ENCODE peak calls at places on chromosome 7, in nine cellular contexts. One of them, this sample, is unnamed.

GRCh38 chr7:115475774-115476407 is 554.0 kb downstream of the MDFIC start:
- DNase-seq in ELR: no peak
- DNase-seq in HEK293T: peak; percentile 10
- DNase-seq in stimulated activated CD8-positive, alpha-beta memory T cell treated with anti-CD3 and anti-CD28 coated beads, Interleukin-12 subunit alpha, Interleukin-12 subunit beta, amount 100 ng/mL, for 4 hours: no peak
- DNase-seq in cardiac fibroblast: no peak
- DNase-seq in stimulated activated CD4-positive, alpha-beta T cell treated with anti-CD3 and anti-CD28 coated beads, TNF-alpha, amount 100 ng/mL, for 24 hours: no peak
- DNase-seq in stimulated activated naive B cell treated with anti-CD40 and anti-IgM and Interleukin-4, amounts not matched to agents 10 μg/mL and 1 μg/mL and 100 μg/mL, for 72 hours: no peak
- DNase-seq in ureter: no peak
- DNase-seq in T-helper 1 cell: no peak
- DNase-seq in this sample: no peak

GRCh38 chr7:4134204-4134603 is 547.9 kb upstream of the FOXK1 start:
- DNase-seq in T-helper 1 cell: no peak
- DNase-seq in ureter: no peak
- DNase-seq in stimulated activated CD4-positive, alpha-beta T cell treated with anti-CD3 and anti-CD28 coated beads, TNF-alpha, amount 100 ng/mL, for 24 hours: no peak
- DNase-seq in HEK293T: no peak
- DNase-seq in cardiac fibroblast: no peak
- DNase-seq in stimulated activated CD8-positive, alpha-beta memory T cell treated with anti-CD3 and anti-CD28 coated beads, Interleukin-12 subunit alpha, Interleukin-12 subunit beta, amount 100 ng/mL, for 4 hours: no peak
- DNase-seq in ELR: no peak
- DNase-seq in stimulated activated naive B cell treated with anti-CD40 and anti-IgM and Interleukin-4, amounts not matched to agents 10 μg/mL and 1 μg/mL and 100 μg/mL, for 72 hours: no peak
- DNase-seq in this sample: no peak

GRCh38 chr7:57220746-57221145 is 88.5 kb upstream of the ZNF479 start:
- DNase-seq in cardiac fibroblast: no peak
- DNase-seq in ELR: no peak
- DNase-seq in ureter: no peak
- DNase-seq in stimulated activated CD8-positive, alpha-beta memory T cell treated with anti-CD3 and anti-CD28 coated beads, Interleukin-12 subunit alpha, Interleukin-12 subunit beta, amount 100 ng/mL, for 4 hours: no peak
- DNase-seq in stimulated activated CD4-positive, alpha-beta T cell treated with anti-CD3 and anti-CD28 coated beads, TNF-alpha, amount 100 ng/mL, for 24 hours: no peak
- DNase-seq in stimulated activated naive B cell treated with anti-CD40 and anti-IgM and Interleukin-4, amounts not matched to agents 10 μg/mL and 1 μg/mL and 100 μg/mL, for 72 hours: no peak
- DNase-seq in T-helper 1 cell: no peak
- DNase-seq in HEK293T: no peak
- DNase-seq in this sample: no peak

GRCh38 chr7:99086944-99087343 is 57.0 kb downstream of the SMURF1 start:
- DNase-seq in HEK293T: no peak
- DNase-seq in stimulated activated CD4-positive, alpha-beta T cell treated with anti-CD3 and anti-CD28 coated beads, TNF-alpha, amount 100 ng/mL, for 24 hours: no peak
- DNase-seq in stimulated activated CD8-positive, alpha-beta memory T cell treated with anti-CD3 and anti-CD28 coated beads, Interleukin-12 subunit alpha, Interleukin-12 subunit beta, amount 100 ng/mL, for 4 hours: no peak
- DNase-seq in cardiac fibroblast: no peak
- DNase-seq in T-helper 1 cell: no peak
- DNase-seq in stimulated activated naive B cell treated with anti-CD40 and anti-IgM and Interleukin-4, amounts not matched to agents 10 μg/mL and 1 μg/mL and 100 μg/mL, for 72 hours: no peak
- DNase-seq in ureter: no peak
- DNase-seq in ELR: no peak
- DNase-seq in this sample: no peak

GRCh38 chr7:17557305-17557704 is 258.9 kb downstream of the AHR start:
- DNase-seq in cardiac fibroblast: peak; percentile 36
- DNase-seq in ureter: no peak
- DNase-seq in HEK293T: no peak
- DNase-seq in T-helper 1 cell: no peak
- DNase-seq in ELR: no peak
- DNase-seq in stimulated activated CD4-positive, alpha-beta T cell treated with anti-CD3 and anti-CD28 coated beads, TNF-alpha, amount 100 ng/mL, for 24 hours: no peak
- DNase-seq in stimulated activated CD8-positive, alpha-beta memory T cell treated with anti-CD3 and anti-CD28 coated beads, Interleukin-12 subunit alpha, Interleukin-12 subunit beta, amount 100 ng/mL, for 4 hours: no peak
- DNase-seq in stimulated activated naive B cell treated with anti-CD40 and anti-IgM and Interleukin-4, amounts not matched to agents 10 μg/mL and 1 μg/mL and 100 μg/mL, for 72 hours: no peak
- DNase-seq in this sample: no peak

GRCh38 chr7:144391823-144392255 is 11.7 kb downstream of the NOBOX start:
- DNase-seq in ELR: peak; percentile 54
- DNase-seq in stimulated activated CD4-positive, alpha-beta T cell treated with anti-CD3 and anti-CD28 coated beads, TNF-alpha, amount 100 ng/mL, for 24 hours: no peak
- DNase-seq in ureter: no peak
- DNase-seq in cardiac fibroblast: peak; percentile 78
- DNase-seq in HEK293T: peak; percentile 71
- DNase-seq in stimulated activated naive B cell treated with anti-CD40 and anti-IgM and Interleukin-4, amounts not matched to agents 10 μg/mL and 1 μg/mL and 100 μg/mL, for 72 hours: peak; percentile 10
- DNase-seq in T-helper 1 cell: no peak
- DNase-seq in stimulated activated CD8-positive, alpha-beta memory T cell treated with anti-CD3 and anti-CD28 coated beads, Interleukin-12 subunit alpha, Interleukin-12 subunit beta, amount 100 ng/mL, for 4 hours: no peak
- DNase-seq in this sample: no peak

GRCh38 chr7:90165724-90166123 is 11.5 kb downstream of the STEAP1 start:
- DNase-seq in cardiac fibroblast: no peak
- DNase-seq in stimulated activated CD4-positive, alpha-beta T cell treated with anti-CD3 and anti-CD28 coated beads, TNF-alpha, amount 100 ng/mL, for 24 hours: no peak
- DNase-seq in stimulated activated CD8-positive, alpha-beta memory T cell treated with anti-CD3 and anti-CD28 coated beads, Interleukin-12 subunit alpha, Interleukin-12 subunit beta, amount 100 ng/mL, for 4 hours: no peak
- DNase-seq in ureter: no peak
- DNase-seq in T-helper 1 cell: no peak
- DNase-seq in HEK293T: no peak
- DNase-seq in stimulated activated naive B cell treated with anti-CD40 and anti-IgM and Interleukin-4, amounts not matched to agents 10 μg/mL and 1 μg/mL and 100 μg/mL, for 72 hours: no peak
- DNase-seq in ELR: no peak
- DNase-seq in this sample: no peak

GRCh38 chr7:102317231-102318059 is 30.8 kb downstream of the SH2B2 start:
- DNase-seq in stimulated activated naive B cell treated with anti-CD40 and anti-IgM and Interleukin-4, amounts not matched to agents 10 μg/mL and 1 μg/mL and 100 μg/mL, for 72 hours: no peak
- DNase-seq in cardiac fibroblast: no peak
- DNase-seq in ureter: no peak
- DNase-seq in ELR: no peak
- DNase-seq in stimulated activated CD8-positive, alpha-beta memory T cell treated with anti-CD3 and anti-CD28 coated beads, Interleukin-12 subunit alpha, Interleukin-12 subunit beta, amount 100 ng/mL, for 4 hours: no peak
- DNase-seq in T-helper 1 cell: no peak
- DNase-seq in stimulated activated CD4-positive, alpha-beta T cell treated with anti-CD3 and anti-CD28 coated beads, TNF-alpha, amount 100 ng/mL, for 24 hours: no peak
- DNase-seq in HEK293T: no peak
- DNase-seq in this sample: no peak

GRCh38 chr7:42227931-42228591 is 8.9 kb downstream of the GLI3 start:
- DNase-seq in T-helper 1 cell: no peak
- DNase-seq in stimulated activated CD4-positive, alpha-beta T cell treated with anti-CD3 and anti-CD28 coated beads, TNF-alpha, amount 100 ng/mL, for 24 hours: no peak
- DNase-seq in HEK293T: no peak
- DNase-seq in stimulated activated CD8-positive, alpha-beta memory T cell treated with anti-CD3 and anti-CD28 coated beads, Interleukin-12 subunit alpha, Interleukin-12 subunit beta, amount 100 ng/mL, for 4 hours: no peak
- DNase-seq in stimulated activated naive B cell treated with anti-CD40 and anti-IgM and Interleukin-4, amounts not matched to agents 10 μg/mL and 1 μg/mL and 100 μg/mL, for 72 hours: no peak
- DNase-seq in ureter: no peak
- DNase-seq in cardiac fibroblast: peak; percentile 41
- DNase-seq in ELR: no peak
- DNase-seq in this sample: peak; percentile 36

GRCh38 chr7:2134740-2135139 is 98.0 kb downstream of the MAD1L1 start:
- DNase-seq in ureter: no peak
- DNase-seq in T-helper 1 cell: no peak
- DNase-seq in stimulated activated naive B cell treated with anti-CD40 and anti-IgM and Interleukin-4, amounts not matched to agents 10 μg/mL and 1 μg/mL and 100 μg/mL, for 72 hours: no peak
- DNase-seq in stimulated activated CD4-positive, alpha-beta T cell treated with anti-CD3 and anti-CD28 coated beads, TNF-alpha, amount 100 ng/mL, for 24 hours: no peak
- DNase-seq in HEK293T: no peak
- DNase-seq in ELR: no peak
- DNase-seq in stimulated activated CD8-positive, alpha-beta memory T cell treated with anti-CD3 and anti-CD28 coated beads, Interleukin-12 subunit alpha, Interleukin-12 subunit beta, amount 100 ng/mL, for 4 hours: no peak
- DNase-seq in cardiac fibroblast: no peak
- DNase-seq in this sample: no peak

GRCh38 chr7:142459557-142459963 is 201.7 kb upstream of the PRSS58 start:
- DNase-seq in stimulated activated CD8-positive, alpha-beta memory T cell treated with anti-CD3 and anti-CD28 coated beads, Interleukin-12 subunit alpha, Interleukin-12 subunit beta, amount 100 ng/mL, for 4 hours: no peak
- DNase-seq in ureter: no peak
- DNase-seq in cardiac fibroblast: peak; percentile 87
- DNase-seq in ELR: peak; percentile 70
- DNase-seq in stimulated activated naive B cell treated with anti-CD40 and anti-IgM and Interleukin-4, amounts not matched to agents 10 μg/mL and 1 μg/mL and 100 μg/mL, for 72 hours: no peak
- DNase-seq in stimulated activated CD4-positive, alpha-beta T cell treated with anti-CD3 and anti-CD28 coated beads, TNF-alpha, amount 100 ng/mL, for 24 hours: no peak
- DNase-seq in T-helper 1 cell: no peak
- DNase-seq in HEK293T: peak; percentile 71
- DNase-seq in this sample: no peak

GRCh38 chr7:110835209-110835608 is 255.7 kb upstream of the LRRN3 start:
- DNase-seq in cardiac fibroblast: peak; percentile 6
- DNase-seq in stimulated activated CD8-positive, alpha-beta memory T cell treated with anti-CD3 and anti-CD28 coated beads, Interleukin-12 subunit alpha, Interleukin-12 subunit beta, amount 100 ng/mL, for 4 hours: no peak
- DNase-seq in HEK293T: no peak
- DNase-seq in stimulated activated CD4-positive, alpha-beta T cell treated with anti-CD3 and anti-CD28 coated beads, TNF-alpha, amount 100 ng/mL, for 24 hours: no peak
- DNase-seq in ELR: peak; percentile 11
- DNase-seq in ureter: no peak
- DNase-seq in stimulated activated naive B cell treated with anti-CD40 and anti-IgM and Interleukin-4, amounts not matched to agents 10 μg/mL and 1 μg/mL and 100 μg/mL, for 72 hours: no peak
- DNase-seq in T-helper 1 cell: no peak
- DNase-seq in this sample: no peak

GRCh38 chr7:122989577-122989976 is 5.9 kb downstream of the TAS2R16 start:
- DNase-seq in ureter: no peak
- DNase-seq in T-helper 1 cell: no peak
- DNase-seq in HEK293T: no peak
- DNase-seq in ELR: no peak
- DNase-seq in stimulated activated CD8-positive, alpha-beta memory T cell treated with anti-CD3 and anti-CD28 coated beads, Interleukin-12 subunit alpha, Interleukin-12 subunit beta, amount 100 ng/mL, for 4 hours: no peak
- DNase-seq in stimulated activated naive B cell treated with anti-CD40 and anti-IgM and Interleukin-4, amounts not matched to agents 10 μg/mL and 1 μg/mL and 100 μg/mL, for 72 hours: no peak
- DNase-seq in cardiac fibroblast: no peak
- DNase-seq in stimulated activated CD4-positive, alpha-beta T cell treated with anti-CD3 and anti-CD28 coated beads, TNF-alpha, amount 100 ng/mL, for 24 hours: no peak
- DNase-seq in this sample: no peak

GRCh38 chr7:132440126-132440525 is 136.1 kb downstream of the PLXNA4 start:
- DNase-seq in stimulated activated naive B cell treated with anti-CD40 and anti-IgM and Interleukin-4, amounts not matched to agents 10 μg/mL and 1 μg/mL and 100 μg/mL, for 72 hours: no peak
- DNase-seq in T-helper 1 cell: no peak
- DNase-seq in HEK293T: no peak
- DNase-seq in cardiac fibroblast: no peak
- DNase-seq in stimulated activated CD4-positive, alpha-beta T cell treated with anti-CD3 and anti-CD28 coated beads, TNF-alpha, amount 100 ng/mL, for 24 hours: no peak
- DNase-seq in stimulated activated CD8-positive, alpha-beta memory T cell treated with anti-CD3 and anti-CD28 coated beads, Interleukin-12 subunit alpha, Interleukin-12 subunit beta, amount 100 ng/mL, for 4 hours: no peak
- DNase-seq in ureter: no peak
- DNase-seq in ELR: no peak
- DNase-seq in this sample: no peak

GRCh38 chr7:108972009-108972408 is 402.3 kb downstream of the DNAJB9 start:
- DNase-seq in ELR: no peak
- DNase-seq in ureter: no peak
- DNase-seq in T-helper 1 cell: no peak
- DNase-seq in stimulated activated CD4-positive, alpha-beta T cell treated with anti-CD3 and anti-CD28 coated beads, TNF-alpha, amount 100 ng/mL, for 24 hours: no peak
- DNase-seq in stimulated activated CD8-positive, alpha-beta memory T cell treated with anti-CD3 and anti-CD28 coated beads, Interleukin-12 subunit alpha, Interleukin-12 subunit beta, amount 100 ng/mL, for 4 hours: no peak
- DNase-seq in stimulated activated naive B cell treated with anti-CD40 and anti-IgM and Interleukin-4, amounts not matched to agents 10 μg/mL and 1 μg/mL and 100 μg/mL, for 72 hours: no peak
- DNase-seq in cardiac fibroblast: no peak
- DNase-seq in HEK293T: no peak
- DNase-seq in this sample: no peak

GRCh38 chr7:121938429-121938996 is 65.6 kb downstream of the PTPRZ1 start:
- DNase-seq in cardiac fibroblast: no peak
- DNase-seq in stimulated activated CD8-positive, alpha-beta memory T cell treated with anti-CD3 and anti-CD28 coated beads, Interleukin-12 subunit alpha, Interleukin-12 subunit beta, amount 100 ng/mL, for 4 hours: no peak
- DNase-seq in stimulated activated CD4-positive, alpha-beta T cell treated with anti-CD3 and anti-CD28 coated beads, TNF-alpha, amount 100 ng/mL, for 24 hours: no peak
- DNase-seq in HEK293T: no peak
- DNase-seq in ureter: no peak
- DNase-seq in ELR: no peak
- DNase-seq in T-helper 1 cell: no peak
- DNase-seq in stimulated activated naive B cell treated with anti-CD40 and anti-IgM and Interleukin-4, amounts not matched to agents 10 μg/mL and 1 μg/mL and 100 μg/mL, for 72 hours: no peak
- DNase-seq in this sample: no peak

GRCh38 chr7:68199951-68200660 is 1203.5 kb downstream of the TYW1 start:
- DNase-seq in ELR: no peak
- DNase-seq in T-helper 1 cell: no peak
- DNase-seq in cardiac fibroblast: no peak
- DNase-seq in ureter: no peak
- DNase-seq in stimulated activated naive B cell treated with anti-CD40 and anti-IgM and Interleukin-4, amounts not matched to agents 10 μg/mL and 1 μg/mL and 100 μg/mL, for 72 hours: no peak
- DNase-seq in stimulated activated CD4-positive, alpha-beta T cell treated with anti-CD3 and anti-CD28 coated beads, TNF-alpha, amount 100 ng/mL, for 24 hours: no peak
- DNase-seq in stimulated activated CD8-positive, alpha-beta memory T cell treated with anti-CD3 and anti-CD28 coated beads, Interleukin-12 subunit alpha, Interleukin-12 subunit beta, amount 100 ng/mL, for 4 hours: no peak
- DNase-seq in HEK293T: no peak
- DNase-seq in this sample: no peak

GRCh38 chr7:74174606-74175082 is 488 bp downstream of the EIF4H start:
- DNase-seq in ELR: peak; percentile 58
- DNase-seq in HEK293T: peak; percentile 47
- DNase-seq in T-helper 1 cell: peak; percentile 27
- DNase-seq in stimulated activated CD8-positive, alpha-beta memory T cell treated with anti-CD3 and anti-CD28 coated beads, Interleukin-12 subunit alpha, Interleukin-12 subunit beta, amount 100 ng/mL, for 4 hours: peak; percentile 20
- DNase-seq in stimulated activated naive B cell treated with anti-CD40 and anti-IgM and Interleukin-4, amounts not matched to agents 10 μg/mL and 1 μg/mL and 100 μg/mL, for 72 hours: no peak
- DNase-seq in ureter: peak; percentile 48
- DNase-seq in stimulated activated CD4-positive, alpha-beta T cell treated with anti-CD3 and anti-CD28 coated beads, TNF-alpha, amount 100 ng/mL, for 24 hours: no peak
- DNase-seq in cardiac fibroblast: peak; percentile 50
- DNase-seq in this sample: no peak

GRCh38 chr7:1210321-1210978 is 22.2 kb upstream of the UNCX start:
- DNase-seq in stimulated activated CD4-positive, alpha-beta T cell treated with anti-CD3 and anti-CD28 coated beads, TNF-alpha, amount 100 ng/mL, for 24 hours: no peak
- DNase-seq in ureter: no peak
- DNase-seq in stimulated activated CD8-positive, alpha-beta memory T cell treated with anti-CD3 and anti-CD28 coated beads, Interleukin-12 subunit alpha, Interleukin-12 subunit beta, amount 100 ng/mL, for 4 hours: no peak
- DNase-seq in ELR: no peak
- DNase-seq in stimulated activated naive B cell treated with anti-CD40 and anti-IgM and Interleukin-4, amounts not matched to agents 10 μg/mL and 1 μg/mL and 100 μg/mL, for 72 hours: no peak
- DNase-seq in HEK293T: peak; percentile 52
- DNase-seq in T-helper 1 cell: no peak
- DNase-seq in cardiac fibroblast: peak; percentile 22
- DNase-seq in this sample: no peak

GRCh38 chr7:139200382-139200781 is 30.7 kb upstream of the UBN2 start:
- DNase-seq in stimulated activated naive B cell treated with anti-CD40 and anti-IgM and Interleukin-4, amounts not matched to agents 10 μg/mL and 1 μg/mL and 100 μg/mL, for 72 hours: no peak
- DNase-seq in stimulated activated CD8-positive, alpha-beta memory T cell treated with anti-CD3 and anti-CD28 coated beads, Interleukin-12 subunit alpha, Interleukin-12 subunit beta, amount 100 ng/mL, for 4 hours: no peak
- DNase-seq in HEK293T: no peak
- DNase-seq in ELR: no peak
- DNase-seq in stimulated activated CD4-positive, alpha-beta T cell treated with anti-CD3 and anti-CD28 coated beads, TNF-alpha, amount 100 ng/mL, for 24 hours: no peak
- DNase-seq in cardiac fibroblast: no peak
- DNase-seq in T-helper 1 cell: no peak
- DNase-seq in ureter: no peak
- DNase-seq in this sample: no peak

GRCh38 chr7:1897076-1897860 is 227.2 kb downstream of the ELFN1 start:
- DNase-seq in ureter: no peak
- DNase-seq in ELR: no peak
- DNase-seq in T-helper 1 cell: no peak
- DNase-seq in stimulated activated naive B cell treated with anti-CD40 and anti-IgM and Interleukin-4, amounts not matched to agents 10 μg/mL and 1 μg/mL and 100 μg/mL, for 72 hours: no peak
- DNase-seq in stimulated activated CD4-positive, alpha-beta T cell treated with anti-CD3 and anti-CD28 coated beads, TNF-alpha, amount 100 ng/mL, for 24 hours: no peak
- DNase-seq in cardiac fibroblast: no peak
- DNase-seq in HEK293T: no peak
- DNase-seq in stimulated activated CD8-positive, alpha-beta memory T cell treated with anti-CD3 and anti-CD28 coated beads, Interleukin-12 subunit alpha, Interleukin-12 subunit beta, amount 100 ng/mL, for 4 hours: no peak
- DNase-seq in this sample: peak; percentile 73

GRCh38 chr7:140640727-140641531 is at the start of gene DENND2A:
- DNase-seq in stimulated activated naive B cell treated with anti-CD40 and anti-IgM and Interleukin-4, amounts not matched to agents 10 μg/mL and 1 μg/mL and 100 μg/mL, for 72 hours: no peak
- DNase-seq in cardiac fibroblast: peak; percentile 52
- DNase-seq in HEK293T: peak; percentile 81
- DNase-seq in T-helper 1 cell: no peak
- DNase-seq in ureter: no peak
- DNase-seq in ELR: peak; percentile 66
- DNase-seq in stimulated activated CD4-positive, alpha-beta T cell treated with anti-CD3 and anti-CD28 coated beads, TNF-alpha, amount 100 ng/mL, for 24 hours: no peak
- DNase-seq in stimulated activated CD8-positive, alpha-beta memory T cell treated with anti-CD3 and anti-CD28 coated beads, Interleukin-12 subunit alpha, Interleukin-12 subunit beta, amount 100 ng/mL, for 4 hours: no peak
- DNase-seq in this sample: peak; percentile 94

GRCh38 chr7:19984231-19984632 is 210.8 kb upstream of the TMEM196 start:
- DNase-seq in ureter: no peak
- DNase-seq in stimulated activated naive B cell treated with anti-CD40 and anti-IgM and Interleukin-4, amounts not matched to agents 10 μg/mL and 1 μg/mL and 100 μg/mL, for 72 hours: no peak
- DNase-seq in cardiac fibroblast: no peak
- DNase-seq in stimulated activated CD4-positive, alpha-beta T cell treated with anti-CD3 and anti-CD28 coated beads, TNF-alpha, amount 100 ng/mL, for 24 hours: no peak
- DNase-seq in T-helper 1 cell: no peak
- DNase-seq in HEK293T: no peak
- DNase-seq in ELR: no peak
- DNase-seq in stimulated activated CD8-positive, alpha-beta memory T cell treated with anti-CD3 and anti-CD28 coated beads, Interleukin-12 subunit alpha, Interleukin-12 subunit beta, amount 100 ng/mL, for 4 hours: no peak
- DNase-seq in this sample: no peak

GRCh38 chr7:157499835-157500153 is 163.0 kb downstream of the DNAJB6 start:
- DNase-seq in stimulated activated CD8-positive, alpha-beta memory T cell treated with anti-CD3 and anti-CD28 coated beads, Interleukin-12 subunit alpha, Interleukin-12 subunit beta, amount 100 ng/mL, for 4 hours: no peak
- DNase-seq in stimulated activated naive B cell treated with anti-CD40 and anti-IgM and Interleukin-4, amounts not matched to agents 10 μg/mL and 1 μg/mL and 100 μg/mL, for 72 hours: no peak
- DNase-seq in HEK293T: no peak
- DNase-seq in stimulated activated CD4-positive, alpha-beta T cell treated with anti-CD3 and anti-CD28 coated beads, TNF-alpha, amount 100 ng/mL, for 24 hours: no peak
- DNase-seq in cardiac fibroblast: no peak
- DNase-seq in ureter: peak; percentile 28
- DNase-seq in ELR: no peak
- DNase-seq in T-helper 1 cell: no peak
- DNase-seq in this sample: no peak

GRCh38 chr7:48680996-48681395 is 243.4 kb upstream of the CDC14C start:
- DNase-seq in ELR: no peak
- DNase-seq in stimulated activated naive B cell treated with anti-CD40 and anti-IgM and Interleukin-4, amounts not matched to agents 10 μg/mL and 1 μg/mL and 100 μg/mL, for 72 hours: no peak
- DNase-seq in ureter: no peak
- DNase-seq in HEK293T: no peak
- DNase-seq in cardiac fibroblast: no peak
- DNase-seq in stimulated activated CD8-positive, alpha-beta memory T cell treated with anti-CD3 and anti-CD28 coated beads, Interleukin-12 subunit alpha, Interleukin-12 subunit beta, amount 100 ng/mL, for 4 hours: no peak
- DNase-seq in stimulated activated CD4-positive, alpha-beta T cell treated with anti-CD3 and anti-CD28 coated beads, TNF-alpha, amount 100 ng/mL, for 24 hours: no peak
- DNase-seq in T-helper 1 cell: no peak
- DNase-seq in this sample: no peak

GRCh38 chr7:141231018-141231792 is 157.3 kb downstream of the TMEM178B start:
- DNase-seq in cardiac fibroblast: peak; percentile 27
- DNase-seq in stimulated activated CD8-positive, alpha-beta memory T cell treated with anti-CD3 and anti-CD28 coated beads, Interleukin-12 subunit alpha, Interleukin-12 subunit beta, amount 100 ng/mL, for 4 hours: no peak
- DNase-seq in T-helper 1 cell: no peak
- DNase-seq in ELR: peak; percentile 52
- DNase-seq in HEK293T: peak; percentile 48
- DNase-seq in stimulated activated naive B cell treated with anti-CD40 and anti-IgM and Interleukin-4, amounts not matched to agents 10 μg/mL and 1 μg/mL and 100 μg/mL, for 72 hours: no peak
- DNase-seq in ureter: no peak
- DNase-seq in stimulated activated CD4-positive, alpha-beta T cell treated with anti-CD3 and anti-CD28 coated beads, TNF-alpha, amount 100 ng/mL, for 24 hours: no peak
- DNase-seq in this sample: no peak

GRCh38 chr7:139731802-139732470 is 45.9 kb downstream of the HIPK2 start:
- DNase-seq in ELR: peak; percentile 89
- DNase-seq in HEK293T: no peak
- DNase-seq in stimulated activated CD8-positive, alpha-beta memory T cell treated with anti-CD3 and anti-CD28 coated beads, Interleukin-12 subunit alpha, Interleukin-12 subunit beta, amount 100 ng/mL, for 4 hours: no peak
- DNase-seq in stimulated activated naive B cell treated with anti-CD40 and anti-IgM and Interleukin-4, amounts not matched to agents 10 μg/mL and 1 μg/mL and 100 μg/mL, for 72 hours: no peak
- DNase-seq in T-helper 1 cell: no peak
- DNase-seq in stimulated activated CD4-positive, alpha-beta T cell treated with anti-CD3 and anti-CD28 coated beads, TNF-alpha, amount 100 ng/mL, for 24 hours: no peak
- DNase-seq in ureter: peak; percentile 90
- DNase-seq in cardiac fibroblast: peak; percentile 98
- DNase-seq in this sample: peak; percentile 94